ENCODE peak calls at places on chromosomes 7 and 10, in four cellular contexts. F is HT1080, J is GM12892, Q is NAMALWA. M is an unnamed sample.

GRCh38 chr7:79820387-79820786 is 314.2 kb upstream of the GNAI1 start:
- DNase-seq in F (no peak), J (no peak), Q (no peak), M (no peak)

GRCh38 chr7:155162422-155162821 is 92.3 kb downstream of the HTR5A start:
- DNase-seq in F (no peak), J (no peak), Q (no peak), M (no peak)

GRCh38 chr7:22697322-22697859 is 29.6 kb upstream of the IL6 start:
- DNase-seq in F (no peak), J (no peak), Q (no peak), M (no peak)

GRCh38 chr7:19816128-19816527 is 42.7 kb upstream of the TMEM196 start:
- DNase-seq in F (no peak), J (no peak), Q (no peak), M (no peak)

GRCh38 chr7:16915405-16915804 is 33.6 kb upstream of the AGR3 start:
- DNase-seq in F (peak; percentile 73), J (no peak), Q (no peak), M (peak; percentile 86)

GRCh38 chr7:90769036-90769435 is 172.9 kb downstream of the CDK14 start:
- DNase-seq in F (no peak), J (no peak), Q (no peak), M (no peak)

GRCh38 chr10:16348891-16349290 is 87.9 kb upstream of the PTER start:
- DNase-seq in F (no peak), J (no peak), Q (no peak), M (no peak)

GRCh38 chr10:1677307-1677939 is 59.9 kb downstream of the ADARB2 start:
- DNase-seq in F (no peak), J (no peak), Q (peak; percentile 50), M (no peak)

GRCh38 chr7:107125475-107125874 is 43.3 kb upstream of the HBP1 start:
- DNase-seq in F (no peak), J (no peak), Q (no peak), M (no peak)

GRCh38 chr10:13016413-13016812 is 14.9 kb upstream of the CCDC3 start:
- DNase-seq in F (peak; percentile 7), J (no peak), Q (no peak), M (no peak)

GRCh38 chr7:45068236-45069023 is 20.3 kb downstream of the NACAD start:
- DNase-seq in F (no peak), J (no peak), Q (no peak), M (no peak)

GRCh38 chr10:97076781-97077180 is 109.0 kb downstream of the SLIT1 start:
- DNase-seq in F (no peak), J (no peak), Q (no peak), M (no peak)

GRCh38 chr7:46695045-46695708 is 774.1 kb upstream of the IGFBP3 start:
- DNase-seq in F (no peak), J (no peak), Q (no peak), M (no peak)

GRCh38 chr10:79555910-79556309 is 4.3 kb downstream of the SFTPA2 start:
- DNase-seq in F (no peak), J (no peak), Q (no peak), M (no peak)

GRCh38 chr10:99382181-99382580 is 48.2 kb downstream of the GOT1 start:
- DNase-seq in F (no peak), J (no peak), Q (no peak), M (no peak)

GRCh38 chr10:76315240-76315639 is 883.8 kb downstream of the LRMDA start:
- DNase-seq in F (no peak), J (no peak), Q (no peak), M (no peak)

GRCh38 chr10:132101529-132101928 is 35.8 kb downstream of the JAKMIP3 start:
- DNase-seq in F (no peak), J (no peak), Q (no peak), M (no peak)